ENCODE peak calls at places on chromosome 10, in eight cellular contexts. A is astrocyte, L is tibial nerve, Q is uterus, T is cardiac muscle cell, X is astrocyte of the spinal cord, C is pancreas, V is prostate gland. B is an unnamed sample.

GRCh38 chr10:99595770-99596465 is 24.3 kb downstream of the SLC25A28 start:
- DNase-seq in V (no peak), A (no peak), X (no peak), C (no peak), T (peak), Q (no peak), L (no peak), B (no peak)

GRCh38 chr10:86291616-86292340 is 74.8 kb downstream of the GRID1 start:
- DNase-seq in Q (peak), A (no peak), V (no peak), L (no peak), X (no peak), C (no peak), T (peak), B (no peak)

GRCh38 chr10:547591-548081 is 141.8 kb downstream of the DIP2C start:
- DNase-seq in T (no peak), Q (no peak), X (no peak), V (no peak), A (no peak), L (no peak), C (no peak), B (no peak)

GRCh38 chr10:132712291-132712690 is 73.7 kb downstream of the NKX6-2 start:
- DNase-seq in T (no peak), C (peak), V (no peak), L (no peak), A (no peak), Q (no peak), X (no peak), B (no peak)

GRCh38 chr10:75657351-75657750 is 225.9 kb downstream of the LRMDA start:
- DNase-seq in L (no peak), X (no peak), C (no peak), V (no peak), T (no peak), Q (no peak), A (no peak), B (no peak)

GRCh38 chr10:3811331-3811870 is 26.4 kb upstream of the KLF6 start:
- DNase-seq in X (peak), V (peak), T (no peak), A (peak), C (no peak), L (no peak), Q (no peak), B (peak)

GRCh38 chr10:119489572-119490326 is 52.8 kb downstream of the RGS10 start:
- DNase-seq in Q (peak), T (peak), V (no peak), X (peak), C (no peak), L (no peak), A (no peak), B (peak)

GRCh38 chr10:71979692-71980062 is 15.5 kb downstream of the CHST3 start:
- DNase-seq in L (no peak), A (no peak), X (no peak), C (no peak), V (no peak), Q (no peak), T (no peak), B (no peak)

GRCh38 chr10:109191341-109191740 is 732.0 kb downstream of the XPNPEP1 start:
- DNase-seq in C (no peak), T (no peak), A (no peak), Q (no peak), X (no peak), L (no peak), V (no peak), B (no peak)

GRCh38 chr10:93440591-93441012 is 41.5 kb downstream of the MYOF start:
- DNase-seq in T (no peak), L (no peak), X (peak), C (no peak), Q (no peak), A (no peak), V (no peak), B (peak)

GRCh38 chr10:963186-963585 is 25.0 kb upstream of the GTPBP4 start:
- DNase-seq in Q (no peak), V (no peak), X (no peak), A (no peak), T (no peak), L (no peak), C (no peak), B (no peak)

GRCh38 chr10:68955786-68956532 is at the start of gene DDX21:
- DNase-seq in L (peak), T (peak), C (peak), Q (peak), V (peak), A (peak), X (peak), B (peak)

GRCh38 chr10:51786016-51786683 is 86.8 kb upstream of the CSTF2T start:
- DNase-seq in L (no peak), C (no peak), A (no peak), Q (no peak), T (no peak), V (no peak), X (no peak), B (no peak)

GRCh38 chr10:660980-661890 is 28.2 kb downstream of the DIP2C start:
- DNase-seq in L (no peak), X (no peak), T (no peak), Q (no peak), V (no peak), C (no peak), A (no peak), B (peak)

GRCh38 chr10:92356041-92356440 is 65.1 kb downstream of the MARCHF5 start:
- DNase-seq in C (no peak), Q (no peak), L (no peak), V (no peak), T (no peak), X (no peak), A (no peak), B (no peak)

GRCh38 chr10:43156590-43157340 is 18.5 kb downstream of the CSGALNACT2 start:
- DNase-seq in Q (no peak), T (peak), V (no peak), L (no peak), C (no peak), A (no peak), X (no peak), B (no peak)

GRCh38 chr10:19974138-19974537 is 157.9 kb downstream of the PLXDC2 start:
- DNase-seq in Q (no peak), C (no peak), A (no peak), V (no peak), T (no peak), L (no peak), X (no peak), B (no peak)

GRCh38 chr10:69839696-69840345 is 38.1 kb downstream of the COL13A1 start:
- DNase-seq in Q (no peak), V (no peak), L (no peak), X (peak), A (peak), T (peak), C (no peak), B (peak)

DNA sequence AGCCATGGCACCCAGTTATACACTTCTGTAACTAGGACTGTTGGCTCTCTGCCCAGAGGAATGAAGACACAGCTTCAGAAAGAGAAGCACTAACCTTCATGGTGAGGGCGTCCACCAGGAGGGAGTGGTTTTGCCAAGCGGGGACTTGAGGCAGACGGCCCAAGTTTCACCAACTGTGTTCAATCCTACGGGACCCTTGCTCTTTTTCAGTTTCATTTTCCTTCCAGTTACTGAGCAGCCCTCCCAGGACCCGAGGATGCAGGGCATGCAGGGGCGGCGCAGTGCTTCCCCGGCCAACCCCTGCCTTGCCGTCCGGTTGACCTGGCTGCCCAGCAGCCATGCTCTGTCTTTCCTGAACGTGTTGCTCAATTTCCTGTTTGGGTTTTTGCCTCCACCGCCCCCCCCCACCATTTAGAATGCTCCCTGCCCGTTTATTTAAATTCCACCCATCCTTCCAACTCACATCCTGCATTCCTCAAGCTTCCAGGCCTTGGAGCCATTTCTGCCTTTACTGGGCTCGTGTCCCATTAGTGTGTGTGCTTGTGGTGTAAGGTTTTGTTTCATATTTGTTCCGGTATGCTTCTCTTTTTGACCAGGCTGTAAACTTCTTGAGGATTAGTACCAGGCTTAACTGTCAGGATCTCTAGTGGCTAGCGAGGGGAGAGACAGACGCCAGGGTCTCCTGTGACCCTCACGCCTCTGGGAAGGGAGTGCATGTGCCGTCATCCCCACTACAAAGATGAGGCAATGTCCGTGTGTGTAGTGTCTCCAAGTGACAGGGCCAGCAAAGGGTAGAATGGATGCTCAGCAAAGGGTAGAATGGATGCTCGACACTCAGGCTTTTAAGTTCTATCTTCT is 31.6 kb downstream of the IL15RA start:
- DNase-seq in L (no peak), A (peak), V (peak), Q (peak), T (no peak), C (no peak), X (peak), B (peak)
- H3K4me3 ChIP-seq in L (no peak), A (peak), V (no peak), Q (peak), T (no peak), C (no peak), X (no peak), B (peak)

GRCh38 chr10:89416465-89416864 is 2.1 kb downstream of the IFIT5 start:
- DNase-seq in L (no peak), A (no peak), V (no peak), T (no peak), X (no peak), Q (no peak), C (no peak), B (no peak)

GRCh38 chr10:89413398-89413912 is 913 bp upstream of the IFIT5 start:
- DNase-seq in A (no peak), Q (no peak), T (no peak), X (no peak), C (no peak), L (no peak), V (no peak), B (no peak)

GRCh38 chr10:89419548-89419947 is 5.2 kb downstream of the IFIT5 start:
- DNase-seq in T (no peak), C (no peak), Q (no peak), V (no peak), A (no peak), L (no peak), X (peak), B (peak)

GRCh38 chr10:89414146-89414878 is at the start of gene IFIT5:
- DNase-seq in C (peak), A (peak), X (peak), Q (peak), L (peak), T (peak), V (peak), B (peak)

GRCh38 chr10:89414879-89415821 is 782 bp downstream of the IFIT5 start:
- DNase-seq in L (peak), Q (peak), T (peak), V (peak), X (peak), A (peak), C (peak), B (peak)
- TF ChIP-seq CTCF in L (no peak), Q (no peak), T (no peak), V (no peak), X (no peak), A (no peak), C (no peak), B (no peak)

DNA sequence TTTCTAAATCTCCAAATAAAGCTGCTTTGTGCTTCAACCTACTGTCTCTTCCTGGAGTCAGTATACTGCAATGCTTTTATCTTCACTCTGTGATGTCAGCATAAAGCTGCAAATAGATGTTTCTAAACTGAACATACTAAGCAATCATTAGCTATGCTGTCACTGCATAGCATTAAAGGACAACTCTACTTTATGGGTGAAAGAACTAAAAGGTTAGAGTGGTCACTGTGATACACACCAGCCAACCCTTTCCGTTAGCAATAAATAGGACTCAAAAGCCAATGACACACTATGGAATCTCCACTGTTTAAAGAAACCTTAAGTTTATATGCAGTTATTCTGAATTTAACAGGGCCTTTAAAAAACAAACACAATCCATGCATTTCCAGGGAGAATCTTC is 1.8 kb downstream of the CCDC186 start:
- DNase-seq in L (no peak), Q (no peak), A (peak), T (no peak), C (no peak), V (no peak), X (peak), B (peak)
- H3K4me3 ChIP-seq in L (no peak), Q (no peak), A (peak), T (peak), C (peak), V (peak), X (no peak), B (no peak)

GRCh38 chr10:14878266-14879054 is at the start of gene SUV39H2:
- DNase-seq in V (peak), A (peak), L (peak), C (peak), T (peak), X (peak), Q (peak), B (peak)
- TF ChIP-seq CTCF in V (peak), A (no peak), L (peak), C (no peak), T (no peak), X (no peak), Q (peak), B (no peak)

DNA sequence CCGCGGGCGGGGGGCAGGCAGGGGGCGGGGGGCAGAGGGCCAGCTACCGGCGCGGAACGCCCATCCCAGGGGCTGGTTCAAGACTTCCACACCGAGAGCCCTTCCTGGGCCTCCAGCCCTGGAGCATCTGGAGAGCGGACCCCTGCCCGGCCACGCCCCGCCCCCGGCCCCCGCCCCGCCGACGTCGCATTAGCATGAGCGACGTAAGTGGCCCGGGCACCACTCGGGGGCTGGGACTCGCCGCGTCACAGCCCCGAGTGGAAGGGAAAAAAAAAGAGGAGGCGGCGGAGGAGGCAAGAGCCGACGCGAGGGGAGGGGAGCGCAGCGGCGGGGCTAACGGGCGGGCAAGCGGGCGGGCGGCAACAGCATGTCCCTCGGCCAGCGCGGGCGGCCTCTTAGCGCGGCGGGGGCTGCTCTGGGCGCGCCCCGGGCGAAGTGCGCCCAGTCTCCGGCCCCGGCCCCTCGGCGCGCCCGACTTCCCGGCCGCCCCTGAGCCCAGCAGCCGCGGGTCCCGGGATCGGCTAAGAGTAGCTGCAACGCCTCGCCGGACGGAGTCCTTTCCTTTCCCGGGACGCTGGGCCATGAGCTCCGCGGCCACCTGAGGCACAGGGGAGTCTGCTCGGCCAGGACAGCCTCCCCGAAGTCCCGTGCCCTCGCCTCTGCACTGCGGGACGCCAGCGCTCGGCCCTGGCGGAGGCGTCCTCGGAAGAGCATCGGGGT is at the start of gene SLC18A3:
- DNase-seq in A (no peak), Q (no peak), C (peak), T (peak), L (no peak), V (no peak), X (no peak), B (no peak)
- H3K4me3 ChIP-seq in A (peak), Q (no peak), C (no peak), T (peak), L (no peak), V (peak), X (no peak), B (no peak)

DNA sequence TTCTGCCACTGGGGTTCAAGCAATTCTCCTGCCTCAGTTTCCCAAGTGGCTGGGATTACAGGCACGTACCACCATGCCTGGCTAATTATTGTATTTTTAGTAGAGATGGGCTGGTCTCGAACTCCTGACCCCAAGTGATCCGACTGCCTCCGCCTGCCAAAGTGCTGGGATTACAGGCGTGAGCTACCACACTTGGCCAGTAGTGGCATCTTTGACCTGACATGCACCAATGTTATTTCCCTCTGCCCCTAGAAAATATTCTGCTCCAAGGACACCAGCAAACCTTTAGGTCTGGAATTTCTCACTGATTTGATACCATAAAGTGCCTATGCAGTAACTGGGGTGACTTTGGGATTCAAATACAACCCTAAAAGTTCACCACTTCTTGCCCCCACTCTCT is 179.4 kb downstream of the ARID5B start:
- DNase-seq in A (no peak), C (no peak), V (no peak), Q (no peak), X (no peak), T (no peak), L (no peak), B (no peak)
- TF ChIP-seq CTCF in A (no peak), C (no peak), V (no peak), Q (no peak), X (no peak), T (no peak), L (no peak), B (peak)

GRCh38 chr10:23284674-23285335 is 59.8 kb downstream of the C10orf67 start:
- DNase-seq in Q (no peak), V (no peak), T (no peak), A (no peak), L (no peak), X (no peak), C (no peak), B (no peak)

GRCh38 chr10:23283680-23284079 is 60.9 kb downstream of the C10orf67 start:
- DNase-seq in L (no peak), T (no peak), A (no peak), Q (no peak), X (no peak), C (no peak), V (no peak), B (no peak)

GRCh38 chr10:23281044-23281433 is 63.6 kb downstream of the C10orf67 start:
- DNase-seq in A (no peak), L (no peak), T (no peak), Q (no peak), V (no peak), C (no peak), X (no peak), B (no peak)

GRCh38 chr10:23284155-23284554 is 60.4 kb downstream of the C10orf67 start:
- DNase-seq in X (no peak), T (no peak), A (no peak), V (no peak), Q (no peak), L (no peak), C (no peak), B (no peak)

GRCh38 chr10:23280420-23281043 is 64.1 kb downstream of the C10orf67 start:
- DNase-seq in C (no peak), L (no peak), A (no peak), X (no peak), Q (no peak), T (no peak), V (no peak), B (no peak)
- H3K4me3 ChIP-seq in C (no peak), L (no peak), A (no peak), X (no peak), Q (no peak), T (no peak), V (no peak), B (no peak)

B was measured in fibroblast of mammary gland.